ENCODE peak calls at places on chromosomes 2 and 18, in ten cellular contexts. H, O, M, V, N, S, C, E, F and Y are unnamed samples.

GRCh38 chr2:26752636-26753035 is 11.4 kb upstream of the SLC35F6 start:
- DNase-seq in H (no peak), O (no peak), M (no peak), V (no peak), N (no peak), S (no peak), C (no peak), E (no peak), F (no peak), Y (no peak)

GRCh38 chr2:70541481-70542020 is 12.1 kb downstream of the TGFA start:
- DNase-seq in H (no peak), O (no peak), M (no peak), V (no peak), N (no peak), S (no peak), C (no peak), E (no peak), F (no peak), Y (no peak)

GRCh38 chr18:3093624-3094354 is 80.8 kb upstream of the LPIN2 start:
- DNase-seq in H (peak; percentile 70), O (no peak), M (no peak), V (no peak), N (peak; percentile 85), S (peak; percentile 65), C (no peak), E (no peak), F (no peak), Y (no peak)

GRCh38 chr2:197152451-197153228 is 157.9 kb downstream of the ANKRD44 start:
- DNase-seq in H (no peak), O (no peak), M (peak; percentile 55), V (no peak), N (no peak), S (no peak), C (no peak), E (no peak), F (no peak), Y (peak; percentile 85)

GRCh38 chr2:85920810-85921545 is 32.2 kb upstream of the ST3GAL5 start:
- DNase-seq in H (no peak), O (no peak), M (peak; percentile 41), V (no peak), N (no peak), S (no peak), C (no peak), E (no peak), F (no peak), Y (no peak)

GRCh38 chr18:53610957-53611356 is 613.5 kb downstream of the MBD2 start:
- DNase-seq in H (no peak), O (no peak), M (no peak), V (no peak), N (no peak), S (no peak), C (no peak), E (no peak), F (no peak), Y (no peak)

GRCh38 chr2:127226520-127227263 is 6.6 kb upstream of the CYP27C1 start:
- DNase-seq in H (peak; percentile 67), O (peak; percentile 77), M (peak; percentile 93), V (peak; percentile 61), N (peak; percentile 72), S (peak; percentile 90), C (no peak), E (no peak), F (peak; percentile 88), Y (no peak)

GRCh38 chr2:105749583-105750399 is 5.1 kb downstream of the NCK2 start:
- DNase-seq in H (no peak), O (no peak), M (peak; percentile 70), V (peak; percentile 55), N (no peak), S (no peak), C (peak; percentile 54), E (peak; percentile 58), F (no peak), Y (peak; percentile 59)

GRCh38 chr2:174428214-174428613 is 32.7 kb downstream of the SCRN3 start:
- DNase-seq in H (no peak), O (no peak), M (no peak), V (no peak), N (no peak), S (no peak), C (no peak), E (no peak), F (no peak), Y (no peak)